ENCODE peak calls at places on chromosome 4, in ten cellular contexts. W is PC-3, C is HCT116, U is sigmoid colon, S is heart left ventricle, X is K562, Q is colonic mucosa, I is Caco-2, Y is bronchial epithelial cell, R is pancreas. J is an unnamed sample.
A peak's percentile ranks its signal among the peaks of the same experiment; 100 is the strongest.

GRCh38 chr4:184959786-184960185 is 58.5 kb upstream of the HELT start:
- DNase-seq in Y (no peak), Q (no peak), C (no peak), U (no peak), X (no peak), S (no peak), W (peak; percentile 2), I (no peak), R (no peak), J (no peak)

GRCh38 chr4:151673913-151674520 is 86.8 kb downstream of the GATB start:
- DNase-seq in R (no peak), C (no peak), I (no peak), X (no peak), U (no peak), W (no peak), S (no peak), Y (peak; percentile 10), Q (no peak), J (no peak)

GRCh38 chr4:112378858-112379257 is 81.7 kb downstream of the ALPK1 start:
- DNase-seq in Y (no peak), C (no peak), Q (no peak), W (no peak), I (no peak), R (no peak), X (no peak), S (no peak), U (no peak), J (no peak)

GRCh38 chr4:112852586-112852985 is 196.9 kb upstream of the ANK2 start:
- DNase-seq in R (no peak), Q (no peak), W (no peak), X (no peak), C (no peak), U (no peak), S (no peak), I (no peak), Y (no peak), J (no peak)

GRCh38 chr4:19130836-19131235 is 1109.3 kb upstream of the LCORL start:
- DNase-seq in W (peak; percentile 2), Q (no peak), S (no peak), Y (peak; percentile 29), I (no peak), R (no peak), U (no peak), C (no peak), X (no peak), J (peak; percentile 27)

GRCh38 chr4:139963708-139964107 is 190.3 kb downstream of the MAML3 start:
- DNase-seq in R (no peak), Y (no peak), I (no peak), C (no peak), X (no peak), U (no peak), Q (no peak), W (no peak), S (no peak), J (no peak)

GRCh38 chr4:59248313-59248712 is 1951.8 kb upstream of the ADGRL3 start:
- DNase-seq in U (no peak), W (no peak), C (no peak), R (no peak), X (no peak), Q (no peak), Y (no peak), S (no peak), I (no peak), J (no peak)

GRCh38 chr4:102828497-102828808 is 1.1 kb upstream of the UBE2D3 start:
- DNase-seq in S (no peak), R (no peak), Q (no peak), C (no peak), U (no peak), W (no peak), Y (no peak), X (no peak), I (no peak), J (no peak)

GRCh38 chr4:95183656-95184408 is 364.9 kb downstream of the UNC5C start:
- DNase-seq in S (no peak), R (no peak), C (no peak), W (no peak), Y (no peak), Q (no peak), U (no peak), X (no peak), I (no peak), J (no peak)

GRCh38 chr4:95181446-95182306 is 367.1 kb downstream of the UNC5C start:
- DNase-seq in C (no peak), Q (no peak), U (no peak), Y (no peak), W (peak; percentile 5), R (no peak), X (peak; percentile 58), I (no peak), S (no peak), J (peak; percentile 94)

GRCh38 chr4:95180531-95181315 is 368.1 kb downstream of the UNC5C start:
- DNase-seq in S (no peak), X (no peak), Q (no peak), W (no peak), Y (no peak), R (no peak), C (no peak), U (no peak), I (no peak), J (no peak)

DNA sequence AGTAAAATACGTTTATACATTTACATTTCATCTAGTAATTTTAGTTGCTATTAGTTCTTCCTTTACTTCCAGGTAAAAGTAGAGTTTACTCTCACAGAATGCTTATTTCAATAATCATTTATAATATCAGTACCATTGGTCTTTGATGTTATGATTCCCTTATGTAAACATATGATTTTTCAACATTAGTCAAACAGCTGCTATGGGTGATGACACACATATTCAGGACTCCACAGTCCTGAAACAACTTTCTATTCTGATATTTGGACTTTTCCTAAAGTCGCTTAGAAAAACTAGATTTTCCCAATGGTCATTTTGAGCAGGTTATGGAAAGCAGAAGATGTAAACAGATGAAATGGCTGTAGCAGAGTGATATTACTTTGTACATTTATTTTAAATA is 369.8 kb downstream of the UNC5C start:
- DNase-seq in Y (peak; percentile 10), U (no peak), Q (no peak), R (no peak), S (no peak), C (no peak), X (no peak), I (no peak), W (peak; percentile 10), J (no peak)
- H3K36me3 ChIP-seq in Y (no peaks in the 10 kb centered on the region), U (no peaks in the 10 kb centered on the region), Q (no peaks in the 10 kb centered on the region), R (no peaks in the 10 kb centered on the region), S (no peaks in the 10 kb centered on the region), C (no peaks in the 10 kb centered on the region), X (no peaks in the 10 kb centered on the region), I (no peaks in the 10 kb centered on the region), W (no peaks in the 10 kb centered on the region), J (no peaks in the 10 kb centered on the region)

GRCh38 chr4:5892321-5893012 is 419 bp downstream of the CRMP1 start:
- DNase-seq in Y (no peak), S (no peak), W (no peak), C (no peak), I (no peak), Q (no peak), R (no peak), X (no peak), U (no peak), J (no peak)
- H3K4me3 ChIP-seq in Y (no peak overlapping the region), S (no peak overlapping the region), W (no peak overlapping the region), C (no peak overlapping the region), I (no peak overlapping the region), Q (no peak overlapping the region), R (no peak overlapping the region), X (no peak overlapping the region), U (peak overlapping the region; percentile 23), J (no peak overlapping the region)

GRCh38 chr4:15873117-15873516 is 65.4 kb downstream of the FGFBP1 start:
- DNase-seq in U (no peak), Q (no peak), Y (no peak), W (no peak), S (no peak), R (no peak), C (no peak), X (no peak), I (no peak), J (no peak)

GRCh38 chr4:15870921-15871664 is 67.4 kb downstream of the FGFBP1 start:
- DNase-seq in C (no peak), U (no peak), S (no peak), R (no peak), W (no peak), Y (no peak), Q (no peak), X (no peak), I (no peak), J (no peak)

GRCh38 chr4:15878011-15878410 is 60.5 kb downstream of the FGFBP1 start:
- DNase-seq in C (no peak), Y (no peak), I (no peak), X (no peak), Q (no peak), W (no peak), U (no peak), S (no peak), R (no peak), J (no peak)

GRCh38 chr4:15874671-15875070 is 63.9 kb downstream of the FGFBP1 start:
- DNase-seq in R (no peak), C (no peak), X (no peak), S (no peak), U (no peak), W (no peak), I (no peak), Y (no peak), Q (no peak), J (no peak)

DNA sequence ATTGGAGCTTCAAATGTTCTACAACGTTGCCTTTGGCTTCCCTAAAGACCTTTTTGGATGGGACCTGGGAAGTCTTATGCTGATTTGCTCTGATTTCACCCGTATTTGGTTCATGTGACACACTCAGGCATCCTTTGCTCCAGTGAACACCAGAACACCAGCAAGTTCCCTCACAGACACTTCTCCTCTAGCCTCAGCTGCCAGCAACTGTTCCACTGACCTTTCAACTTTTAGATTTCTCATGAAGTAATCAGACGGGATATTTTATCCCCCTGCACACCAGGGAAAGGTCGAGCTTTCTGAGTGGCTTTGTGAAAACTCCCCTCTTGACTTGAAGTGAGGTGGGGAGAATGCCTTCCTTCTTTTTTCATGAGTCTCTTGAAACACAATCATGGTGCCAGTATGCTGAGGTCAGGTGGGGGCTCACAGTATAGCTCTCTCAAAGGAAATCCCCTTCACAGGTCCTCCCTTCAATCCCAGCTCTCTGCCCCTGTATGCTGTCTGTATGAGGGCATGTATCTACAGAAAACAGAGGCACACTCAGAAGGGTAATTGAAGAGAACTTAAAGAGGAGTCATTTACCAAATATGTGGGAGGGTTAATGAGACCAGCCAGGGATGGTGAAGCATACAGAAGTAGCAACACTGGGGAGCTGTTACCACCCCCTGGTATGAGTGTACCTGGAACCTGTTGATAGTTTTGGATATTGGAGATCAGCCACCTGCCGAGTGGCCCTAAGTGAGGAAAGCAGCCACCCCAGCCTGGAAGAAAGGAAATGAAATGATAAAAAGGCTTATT is 62.7 kb downstream of the FGFBP1 start:
- DNase-seq in R (no peak), U (no peak), C (no peak), X (no peak), W (no peak), Y (peak; percentile 84), Q (no peak), S (no peak), I (no peak), J (no peak)
- TF ChIP-seq CTCF in R (no peak), U (no peak), C (no peak), X (no peak), W (no peak), Y (no peak), Q (no peak), S (no peak), I (no peak), J (no peak)

GRCh38 chr4:84685105-84685504 is 102.2 kb downstream of the CDS1 start:
- DNase-seq in X (no peak), R (no peak), Y (no peak), U (no peak), C (no peak), Q (no peak), S (no peak), W (no peak), I (no peak), J (no peak)

GRCh38 chr4:84690481-84690880 is 107.6 kb downstream of the CDS1 start:
- DNase-seq in W (peak; percentile 67), U (no peak), C (no peak), I (no peak), R (no peak), S (no peak), X (no peak), Q (no peak), Y (no peak), J (no peak)

GRCh38 chr4:84691170-84691691 is 108.3 kb downstream of the CDS1 start:
- DNase-seq in W (peak; percentile 93), C (peak; percentile 86), Y (peak; percentile 96), I (no peak), R (no peak), S (no peak), Q (no peak), U (no peak), X (peak; percentile 14), J (peak; percentile 88)

GRCh38 chr4:84691800-84692199 is 108.9 kb downstream of the CDS1 start:
- DNase-seq in Q (no peak), Y (peak; percentile 2), W (no peak), X (no peak), I (no peak), C (no peak), U (no peak), S (no peak), R (no peak), J (no peak)

DNA sequence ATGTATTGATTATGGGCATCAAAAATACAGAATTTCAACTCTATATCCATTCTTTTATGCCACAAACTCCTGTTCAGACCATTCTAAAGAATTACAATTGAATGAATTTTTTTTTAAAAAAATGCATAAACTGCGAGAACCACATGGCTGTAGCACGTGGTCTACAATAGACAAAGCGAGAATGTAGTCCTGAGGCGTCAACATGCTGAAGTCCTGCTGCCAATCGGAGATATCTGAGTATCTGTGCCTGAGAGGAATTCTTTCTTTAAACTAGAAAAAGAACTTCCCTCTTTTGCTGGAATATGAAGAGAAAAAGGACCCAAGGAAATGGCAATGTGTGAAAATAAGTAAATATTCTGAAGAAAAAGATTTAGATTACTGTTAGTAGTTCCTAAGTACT is 105.7 kb downstream of the CDS1 start:
- DNase-seq in X (no peak), W (no peak), S (no peak), Y (no peak), R (no peak), I (no peak), C (no peak), U (no peak), Q (no peak), J (no peak)
- H3K36me3 ChIP-seq in X (no peaks in the 10 kb centered on the region), W (peaks cover 12% of the 10 kb centered on the region), S (peaks cover 100% of the 10 kb centered on the region), Y (peaks cover 15% of the 10 kb centered on the region), R (no peaks in the 10 kb centered on the region), I (no peaks in the 10 kb centered on the region), C (no peaks in the 10 kb centered on the region), U (peaks cover 9% of the 10 kb centered on the region), Q (no peaks in the 10 kb centered on the region), J (peaks cover 8% of the 10 kb centered on the region)